ENCODE peak calls at places on chromosomes 1 and 21, in six cellular contexts. K is anterior cingulate cortex; P is HEK293T; U is ecto neural progenitor cell; S is natural killer cell treated with Interleukin-12 subunit alpha and Interleukin-12 subunit beta and Interleukin-15 and Interleukin-18, amount 100 ng/mL, for 72 hours; L is ACHN. I is an unnamed sample.
A peak's percentile ranks its signal among the peaks of the same experiment; 100 is the strongest.

GRCh38 chr1:157505481-157506272 is 46.6 kb downstream of the FCRL5 start:
- DNase-seq in L (peak; percentile 68), K (peak; percentile 31), S (no peak), U (peak; percentile 73), P (peak; percentile 75), I (peak; percentile 90)

GRCh38 chr1:6474815-6475282 is 8.9 kb upstream of the TNFRSF25 start:
- DNase-seq in U (no peak), P (no peak), L (no peak), K (no peak), S (no peak), I (no peak)

GRCh38 chr21:44450402-44450801 is 4.9 kb upstream of the LRRC3 start:
- DNase-seq in L (no peak), S (no peak), P (no peak), U (no peak), K (no peak), I (peak; percentile 34)

GRCh38 chr1:66351474-66351873 is 182.5 kb upstream of the SGIP1 start:
- DNase-seq in K (no peak), P (no peak), L (no peak), S (no peak), U (no peak), I (no peak)

GRCh38 chr1:187621961-187622360 is 793.2 kb downstream of the PLA2G4A start:
- DNase-seq in K (no peak), L (no peak), S (no peak), U (no peak), P (no peak), I (no peak)

GRCh38 chr1:218658899-218659298 is 313.8 kb downstream of the TGFB2 start:
- DNase-seq in L (peak; percentile 98), U (no peak), S (no peak), P (no peak), K (no peak), I (peak; percentile 92)

GRCh38 chr1:172421974-172422604 is 1.6 kb downstream of the C1orf105 start:
- DNase-seq in P (no peak), K (peak; percentile 62), U (no peak), L (no peak), S (no peak), I (no peak)

GRCh38 chr21:45618846-45619485 is 24.6 kb upstream of the PCBP3 start:
- DNase-seq in K (no peak), S (no peak), U (no peak), L (no peak), P (no peak), I (peak; percentile 52)

GRCh38 chr1:39354572-39354971 is 136.9 kb upstream of the BMP8A start:
- DNase-seq in P (no peak), U (no peak), K (no peak), S (no peak), L (no peak), I (no peak)

GRCh38 chr1:12345350-12346217 is 115.8 kb downstream of the VPS13D start:
- DNase-seq in L (no peak), K (no peak), U (no peak), P (no peak), S (no peak), I (no peak)

GRCh38 chr1:197915217-197915616 is 2.0 kb upstream of the LHX9 start:
- DNase-seq in L (no peak), S (no peak), P (no peak), U (peak; percentile 52), K (no peak), I (no peak)

GRCh38 chr1:84644472-84644871 is 45.8 kb downstream of the SSX2IP start:
- DNase-seq in K (no peak), U (no peak), L (no peak), S (no peak), P (peak; percentile 19), I (no peak)

GRCh38 chr1:240033406-240033805 is 58.3 kb upstream of the FMN2 start:
- DNase-seq in P (no peak), L (no peak), K (no peak), S (no peak), U (no peak), I (no peak)

GRCh38 chr1:36134031-36134430 is 9.0 kb upstream of the COL8A2 start:
- DNase-seq in K (no peak), L (no peak), P (no peak), S (no peak), U (no peak), I (peak; percentile 81)

GRCh38 chr1:15427280-15427666 is 11.0 kb upstream of the CTRC start:
- DNase-seq in S (no peak), U (no peak), P (no peak), L (no peak), K (no peak), I (no peak)

GRCh38 chr21:42440187-42440792 is 36.6 kb downstream of the UBASH3A start:
- DNase-seq in P (no peak), K (peak; percentile 6), U (no peak), S (no peak), L (no peak), I (no peak)

GRCh38 chr1:109802136-109802900 is 38.6 kb upstream of the EPS8L3 start:
- DNase-seq in U (peak; percentile 39), K (no peak), L (no peak), P (no peak), S (no peak), I (peak; percentile 31)

GRCh38 chr1:44616991-44617702 is 57.1 kb downstream of the TMEM53 start:
- DNase-seq in S (no peak), P (no peak), U (no peak), K (no peak), L (no peak), I (no peak)

GRCh38 chr1:187338762-187339412 is 510.1 kb downstream of the PLA2G4A start:
- DNase-seq in S (no peak), L (no peak), K (no peak), P (no peak), U (no peak), I (peak; percentile 69)

GRCh38 chr21:29371464-29371863 is 72.7 kb downstream of the BACH1 start:
- DNase-seq in S (no peak), U (no peak), L (no peak), K (no peak), P (no peak), I (no peak)

GRCh38 chr1:231966983-231967382 is 340.4 kb downstream of the DISC1 start:
- DNase-seq in S (no peak), U (no peak), K (no peak), P (no peak), L (no peak), I (no peak)

GRCh38 chr1:51569284-51570062 is 47.4 kb upstream of the OSBPL9 start:
- DNase-seq in L (peak; percentile 60), S (no peak), K (no peak), P (no peak), U (no peak), I (peak; percentile 95)

GRCh38 chr1:155093938-155094621 is 15.4 kb downstream of the EFNA3 start:
- DNase-seq in U (no peak), L (peak; percentile 52), S (no peak), K (peak; percentile 42), P (no peak), I (no peak)

GRCh38 chr1:92274939-92275338 is 23.8 kb downstream of the GLMN start:
- DNase-seq in K (no peak), P (no peak), L (peak; percentile 13), S (no peak), U (no peak), I (no peak)

GRCh38 chr1:32900956-32901822 is at the start of gene TMEM54:
- DNase-seq in L (peak; percentile 60), K (no peak), U (no peak), P (peak; percentile 71), S (no peak), I (peak; percentile 75)

GRCh38 chr1:189499736-189500135 is 977.9 kb downstream of the BRINP3 start:
- DNase-seq in S (no peak), U (no peak), P (no peak), L (no peak), K (no peak), I (no peak)